ENCODE peak calls at places on chromosomes 12 and 14, in ten cellular contexts. H is activated naive CD4-positive, alpha-beta T cell treated with Interleukin-2 at 50 U/mL for 16 hours; Z is right cardiac atrium; O is T-helper 2 cell; E is HL-60; B is A172; W is C1 segment of cervical spinal cord; U is left lobe of liver; Y is occipital lobe; N is AG20443. K is an unnamed sample.

GRCh38 chr14:93708800-93709199 is 79.5 kb downstream of the PRIMA1 start:
- DNase-seq in Y (no peak), Z (no peak), O (no peak), U (no peak), H (no peak), W (no peak), N (no peak), E (no peak), B (no peak), K (no peak)

GRCh38 chr12:117363953-117364486 is 2.6 kb upstream of the NOS1 start:
- DNase-seq in Z (no peak), U (no peak), W (no peak), H (no peak), N (no peak), E (no peak), Y (no peak), O (no peak), B (no peak), K (no peak)

GRCh38 chr12:11904124-11904523 is 166.6 kb upstream of the BCL2L14 start:
- DNase-seq in W (no peak), B (no peak), U (no peak), Y (no peak), O (no peak), H (no peak), E (no peak), N (no peak), Z (no peak), K (no peak)

GRCh38 chr12:75784591-75784990 is 247.0 kb downstream of the PHLDA1 start:
- DNase-seq in O (no peak), Z (peak; percentile 62), H (no peak), U (peak; percentile 92), Y (peak; percentile 25), B (peak; percentile 85), W (no peak), E (no peak), N (no peak), K (peak; percentile 1)

GRCh38 chr14:94008234-94008633 is 11.1 kb downstream of the CCDC197 start:
- DNase-seq in N (no peak), W (no peak), E (no peak), H (peak; percentile 14), Z (no peak), B (no peak), U (no peak), O (no peak), Y (no peak), K (no peak)

GRCh38 chr14:101853455-101854018 is 92.0 kb downstream of the PPP2R5C start:
- DNase-seq in U (peak; percentile 24), N (no peak), O (no peak), H (no peak), Y (no peak), B (no peak), W (no peak), E (no peak), Z (no peak), K (no peak)

GRCh38 chr12:124737040-124737419 is 126.6 kb downstream of the SCARB1 start:
- DNase-seq in B (no peak), H (no peak), N (no peak), Z (no peak), U (no peak), O (no peak), W (no peak), Y (no peak), E (no peak), K (no peak)

GRCh38 chr12:122730215-122731014 is at the start of gene HCAR1:
- DNase-seq in O (no peak), Z (peak; percentile 49), N (no peak), E (no peak), Y (no peak), B (no peak), W (no peak), U (no peak), H (peak; percentile 49), K (no peak)

GRCh38 chr12:115203661-115204060 is 519.7 kb upstream of the TBX3 start:
- DNase-seq in H (no peak), Z (no peak), N (peak; percentile 36), B (peak; percentile 16), U (no peak), W (no peak), E (no peak), O (no peak), Y (no peak), K (no peak)

GRCh38 chr12:2273751-2274150 is 221.0 kb downstream of the CACNA1C start:
- DNase-seq in B (no peak), Z (no peak), H (no peak), W (no peak), E (no peak), Y (no peak), U (no peak), O (no peak), N (no peak), K (no peak)

GRCh38 chr14:36747411-36748184 is 85.9 kb downstream of the PAX9 start:
- DNase-seq in Z (no peak), O (no peak), Y (no peak), N (peak; percentile 47), W (no peak), H (no peak), U (no peak), E (no peak), B (peak; percentile 4), K (no peak)

GRCh38 chr14:64720190-64720589 is 16.0 kb downstream of the PLEKHG3 start:
- DNase-seq in N (peak; percentile 56), W (no peak), O (no peak), E (no peak), Z (no peak), H (no peak), B (peak; percentile 91), U (no peak), Y (no peak), K (no peak)

GRCh38 chr12:5230151-5230550 is 186.5 kb downstream of the KCNA5 start:
- DNase-seq in W (no peak), Y (no peak), H (no peak), N (peak; percentile 85), E (no peak), O (no peak), B (no peak), U (no peak), Z (no peak), K (no peak)

GRCh38 chr12:109153711-109154434 is 37.5 kb downstream of the ACACB start:
- DNase-seq in W (no peak), Y (no peak), H (peak; percentile 10), O (no peak), B (peak; percentile 10), E (no peak), U (peak; percentile 70), Z (peak; percentile 65), N (no peak), K (no peak)

GRCh38 chr14:54175298-54175942 is 218.8 kb upstream of the BMP4 start:
- DNase-seq in O (no peak), Z (peak; percentile 50), N (peak; percentile 63), U (peak; percentile 54), W (peak; percentile 4), E (peak; percentile 3), H (peak; percentile 34), B (peak; percentile 55), Y (peak; percentile 26), K (peak; percentile 47)

GRCh38 chr12:128755565-128755964 is 68.2 kb downstream of the SLC15A4 start:
- DNase-seq in U (no peak), N (no peak), W (no peak), E (no peak), B (no peak), H (no peak), Y (no peak), Z (no peak), O (no peak), K (no peak)

GRCh38 chr12:101045486-101046474 is 164.3 kb downstream of the SLC5A8 start:
- DNase-seq in Z (no peak), B (no peak), O (no peak), Y (no peak), U (no peak), E (no peak), H (no peak), W (no peak), N (peak; percentile 19), K (no peak)

GRCh38 chr14:45284802-45285201 is 31.8 kb upstream of the MIS18BP1 start:
- DNase-seq in E (no peak), Y (no peak), B (no peak), W (no peak), H (no peak), N (no peak), O (no peak), Z (no peak), U (no peak), K (no peak)

GRCh38 chr12:107352347-107353081 is 259.2 kb upstream of the CRY1 start:
- DNase-seq in E (no peak), Y (no peak), Z (no peak), N (no peak), H (peak; percentile 43), B (no peak), W (no peak), U (no peak), O (no peak), K (no peak)

GRCh38 chr12:30782316-30783173 is 27.8 kb upstream of the CAPRIN2 start:
- DNase-seq in Z (peak; percentile 81), O (no peak), U (no peak), E (no peak), H (no peak), B (no peak), Y (no peak), W (no peak), N (no peak), K (no peak)

GRCh38 chr12:94285954-94286579 is 137.7 kb downstream of the PLXNC1 start:
- DNase-seq in N (no peak), W (no peak), Y (no peak), B (no peak), E (no peak), U (no peak), O (no peak), Z (no peak), H (no peak), K (no peak)

GRCh38 chr12:12182926-12183325 is 83.9 kb downstream of the LRP6 start:
- DNase-seq in N (peak; percentile 40), B (no peak), Z (no peak), Y (no peak), H (no peak), U (no peak), W (no peak), O (no peak), E (no peak), K (no peak)

GRCh38 chr14:92710001-92710341 is 38.5 kb downstream of the LGMN start:
- DNase-seq in O (no peak), Z (no peak), E (no peak), U (no peak), Y (no peak), H (no peak), W (no peak), N (no peak), B (no peak), K (no peak)

GRCh38 chr14:22939684-22940083 is 10.5 kb upstream of the PRMT5 start:
- DNase-seq in B (no peak), U (no peak), N (peak; percentile 17), H (no peak), O (no peak), Y (no peak), W (no peak), Z (no peak), E (no peak), K (no peak)

K was measured in anterior cingulate cortex.